ENCODE peak calls at places on chromosomes 4 and X, in four cellular contexts. One of them, this sample, is unnamed.

GRCh38 chr4:107838138-107838618 is 13.4 kb downstream of the SGMS2 start:
- DNase-seq in adrenal gland: no peak
- DNase-seq in RWPE1: no peak
- DNase-seq in body of pancreas: no peak
- DNase-seq in this sample: no peak

GRCh38 chrX:155056877-155057792 is 13.8 kb downstream of the CMC4 start:
- DNase-seq in adrenal gland: peak
- DNase-seq in RWPE1: peak
- DNase-seq in body of pancreas: peak
- DNase-seq in this sample: peak

GRCh38 chrX:77788050-77788449 is 2.0 kb upstream of the ATRX start:
- DNase-seq in adrenal gland: no peak
- DNase-seq in RWPE1: no peak
- DNase-seq in body of pancreas: peak
- DNase-seq in this sample: no peak

GRCh38 chrX:10401239-10401638 is 219.1 kb downstream of the MID1 start:
- DNase-seq in adrenal gland: no peak
- DNase-seq in RWPE1: no peak
- DNase-seq in body of pancreas: no peak
- DNase-seq in this sample: no peak

GRCh38 chr4:74714731-74715130 is 79.6 kb downstream of the BTC start:
- DNase-seq in adrenal gland: no peak
- DNase-seq in RWPE1: no peak
- DNase-seq in body of pancreas: no peak
- DNase-seq in this sample: no peak

GRCh38 chrX:110795645-110796510 is at the start of gene CHRDL1:
- DNase-seq in adrenal gland: no peak
- DNase-seq in RWPE1: peak
- DNase-seq in body of pancreas: peak
- DNase-seq in this sample: peak

GRCh38 chr4:146381263-146381872 is 140.4 kb downstream of the SLC10A7 start:
- DNase-seq in adrenal gland: no peak
- DNase-seq in RWPE1: no peak
- DNase-seq in body of pancreas: no peak
- DNase-seq in this sample: no peak

GRCh38 chr4:41751325-41752061 is 3.0 kb upstream of the PHOX2B start:
- DNase-seq in adrenal gland: no peak
- DNase-seq in RWPE1: no peak
- DNase-seq in body of pancreas: no peak
- DNase-seq in this sample: no peak

GRCh38 chrX:124098089-124098488 is 136.6 kb downstream of the STAG2 start:
- DNase-seq in adrenal gland: no peak
- DNase-seq in RWPE1: peak
- DNase-seq in body of pancreas: no peak
- DNase-seq in this sample: no peak
- TF ChIP-seq CTCF in adrenal gland: no peak
- TF ChIP-seq CTCF in RWPE1: peak
- TF ChIP-seq CTCF in body of pancreas: peak
- TF ChIP-seq CTCF in this sample: peak

GRCh38 chrX:83004012-83004411 is 504.1 kb upstream of the POU3F4 start:
- DNase-seq in adrenal gland: no peak
- DNase-seq in RWPE1: no peak
- DNase-seq in body of pancreas: no peak
- DNase-seq in this sample: no peak

DNA sequence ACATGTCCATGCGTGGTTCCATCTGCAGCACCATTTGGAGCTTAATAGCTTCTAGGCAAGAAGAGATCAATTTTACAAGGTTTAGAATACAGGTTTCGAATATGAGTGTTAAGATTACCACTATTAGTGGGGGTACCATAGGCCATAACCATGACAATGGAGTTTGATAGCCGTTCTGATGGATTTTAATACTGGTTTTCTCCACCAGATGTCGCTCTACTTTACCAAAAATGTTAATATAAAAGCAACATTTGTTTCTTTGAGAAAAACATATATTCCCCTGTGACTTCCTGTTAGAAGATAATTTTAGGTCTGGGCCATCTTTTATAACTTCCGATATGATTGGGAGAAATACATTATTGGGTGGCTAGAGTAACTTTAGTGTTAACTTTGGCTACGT is 499.7 kb upstream of the POU3F4 start:
- DNase-seq in adrenal gland: no peak
- DNase-seq in RWPE1: no peak
- DNase-seq in body of pancreas: no peak
- DNase-seq in this sample: no peak
- TF ChIP-seq CTCF in adrenal gland: peak
- TF ChIP-seq CTCF in RWPE1: peak
- TF ChIP-seq CTCF in body of pancreas: no peak
- TF ChIP-seq CTCF in this sample: no peak

GRCh38 chr4:13470379-13470778 is 13.8 kb downstream of the RAB28 start:
- DNase-seq in adrenal gland: no peak
- DNase-seq in RWPE1: no peak
- DNase-seq in body of pancreas: no peak
- DNase-seq in this sample: no peak

GRCh38 chr4:13464543-13464942 is 19.6 kb downstream of the RAB28 start:
- DNase-seq in adrenal gland: no peak
- DNase-seq in RWPE1: no peak
- DNase-seq in body of pancreas: no peak
- DNase-seq in this sample: no peak

GRCh38 chr4:13461511-13461910 is 22.6 kb downstream of the RAB28 start:
- DNase-seq in adrenal gland: no peak
- DNase-seq in RWPE1: no peak
- DNase-seq in body of pancreas: no peak
- DNase-seq in this sample: no peak

GRCh38 chr4:13464973-13465372 is 19.2 kb downstream of the RAB28 start:
- DNase-seq in adrenal gland: no peak
- DNase-seq in RWPE1: no peak
- DNase-seq in body of pancreas: no peak
- DNase-seq in this sample: no peak
- TF ChIP-seq CTCF in adrenal gland: no peak
- TF ChIP-seq CTCF in RWPE1: no peak
- TF ChIP-seq CTCF in body of pancreas: no peak
- TF ChIP-seq CTCF in this sample: no peak

GRCh38 chrX:23904096-23904495 is 3.6 kb downstream of the APOO start:
- DNase-seq in adrenal gland: no peak
- DNase-seq in RWPE1: no peak
- DNase-seq in body of pancreas: no peak
- DNase-seq in this sample: no peak

GRCh38 chrX:23901065-23901464 is 6.7 kb downstream of the APOO start:
- DNase-seq in adrenal gland: no peak
- DNase-seq in RWPE1: peak
- DNase-seq in body of pancreas: peak
- DNase-seq in this sample: no peak

GRCh38 chrX:23902419-23902818 is 5.3 kb downstream of the APOO start:
- DNase-seq in adrenal gland: no peak
- DNase-seq in RWPE1: peak
- DNase-seq in body of pancreas: peak
- DNase-seq in this sample: no peak

GRCh38 chrX:23900220-23900797 is 7.4 kb downstream of the APOO start:
- DNase-seq in adrenal gland: no peak
- DNase-seq in RWPE1: no peak
- DNase-seq in body of pancreas: peak
- DNase-seq in this sample: peak

DNA sequence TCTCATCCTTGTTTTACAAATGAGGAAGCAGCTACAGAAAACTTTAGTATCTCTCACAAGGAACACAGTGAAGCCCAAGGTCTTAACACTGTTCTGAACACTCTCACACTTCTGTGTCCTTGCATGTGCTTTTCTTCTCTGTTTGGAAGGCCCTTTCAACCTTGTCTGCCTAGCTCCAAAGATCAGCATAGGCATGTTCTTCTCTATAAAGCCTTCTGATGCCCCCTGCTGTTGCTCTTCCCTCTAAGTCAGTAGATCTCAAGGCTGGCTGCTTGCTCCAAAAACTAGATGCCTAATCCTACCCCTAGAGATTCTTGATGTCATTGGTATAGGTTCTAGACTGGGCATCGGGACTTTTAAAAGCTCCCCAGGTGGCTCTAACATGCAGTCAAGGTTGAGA is 5.9 kb downstream of the APOO start:
- DNase-seq in adrenal gland: peak
- DNase-seq in RWPE1: peak
- DNase-seq in body of pancreas: peak
- DNase-seq in this sample: peak
- TF ChIP-seq CTCF in adrenal gland: peak
- TF ChIP-seq CTCF in RWPE1: peak
- TF ChIP-seq CTCF in body of pancreas: no peak
- TF ChIP-seq CTCF in this sample: peak

GRCh38 chr4:174475528-174475927 is 46.8 kb downstream of the HPGD start:
- DNase-seq in adrenal gland: no peak
- DNase-seq in RWPE1: no peak
- DNase-seq in body of pancreas: no peak
- DNase-seq in this sample: no peak
- TF ChIP-seq CTCF in adrenal gland: no peak
- TF ChIP-seq CTCF in RWPE1: no peak
- TF ChIP-seq CTCF in body of pancreas: no peak
- TF ChIP-seq CTCF in this sample: no peak

GRCh38 chr4:37425857-37426256 is 181.3 kb downstream of the NWD2 start:
- DNase-seq in adrenal gland: no peak
- DNase-seq in RWPE1: no peak
- DNase-seq in body of pancreas: no peak
- DNase-seq in this sample: no peak
- TF ChIP-seq CTCF in adrenal gland: no peak
- TF ChIP-seq CTCF in RWPE1: no peak
- TF ChIP-seq CTCF in body of pancreas: no peak
- TF ChIP-seq CTCF in this sample: no peak

GRCh38 chrX:40877869-40878268 is 142.5 kb upstream of the MED14 start:
- DNase-seq in adrenal gland: no peak
- DNase-seq in RWPE1: no peak
- DNase-seq in body of pancreas: peak
- DNase-seq in this sample: no peak
- TF ChIP-seq CTCF in adrenal gland: peak
- TF ChIP-seq CTCF in RWPE1: no peak
- TF ChIP-seq CTCF in body of pancreas: peak
- TF ChIP-seq CTCF in this sample: peak

DNA sequence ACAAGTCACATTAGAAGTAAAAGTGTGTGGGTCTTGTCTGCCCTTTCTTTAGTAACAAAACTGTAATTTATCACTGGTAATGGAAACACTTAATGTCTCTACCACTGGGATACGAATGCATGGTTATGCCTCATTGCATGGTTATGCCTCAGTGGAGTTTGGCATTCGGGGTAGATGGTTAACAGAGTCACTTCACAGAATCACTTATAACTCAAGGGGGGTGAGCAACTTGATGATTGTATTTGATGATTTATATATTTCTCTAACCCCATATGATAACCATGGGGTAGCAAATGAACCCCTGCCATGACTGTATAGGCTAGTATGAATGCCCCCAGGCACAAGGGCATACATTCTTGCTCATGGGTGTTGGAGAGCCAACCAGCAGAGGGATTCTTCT is 1.6 kb upstream of the ARHGAP6 start:
- DNase-seq in adrenal gland: no peak
- DNase-seq in RWPE1: no peak
- DNase-seq in body of pancreas: no peak
- DNase-seq in this sample: no peak
- TF ChIP-seq CTCF in adrenal gland: no peak
- TF ChIP-seq CTCF in RWPE1: no peak
- TF ChIP-seq CTCF in body of pancreas: no peak
- TF ChIP-seq CTCF in this sample: no peak

This sample was measured in tibial artery.